ENCODE peak calls at places on chromosomes 1 and 21, in eight cellular contexts. L is cortex of kidney, R is nucleus accumbens, Q is brain microvascular endothelial cell, G is NCI-H1417 treated with DMSO at 0.1 percent for 48 hours, K is epithelial cell of prostate, S is amniotic stem cell, E is caudate nucleus. M is an unnamed sample.
A peak's percentile ranks its signal among the peaks of the same experiment; 100 is the strongest.

GRCh38 chr1:68358439-68358838 is 91.3 kb downstream of the RPE65 start:
- DNase-seq in L (no peak), R (peak; percentile 4), Q (no peak), G (no peak), K (no peak), S (no peak), E (no peak), M (no peak)

GRCh38 chr21:45906859-45907258 is 74.7 kb upstream of the COL6A1 start:
- DNase-seq in L (no peak), R (no peak), Q (no peak), G (no peak), K (no peak), S (no peak), E (no peak), M (no peak)

GRCh38 chr1:209583408-209583807 is at the start of gene CAMK1G:
- DNase-seq in L (no peak), R (peak; percentile 21), Q (peak; percentile 53), G (peak; percentile 38), K (no peak), S (peak; percentile 65), E (peak; percentile 65), M (no peak)

GRCh38 chr1:247273013-247273412 is 17.1 kb downstream of the VN1R5 start:
- DNase-seq in L (no peak), R (peak; percentile 14), Q (no peak), G (no peak), K (no peak), S (no peak), E (peak; percentile 17), M (no peak)

GRCh38 chr1:34681481-34682451 is 73.1 kb upstream of the GJB5 start:
- DNase-seq in L (no peak), R (no peak), Q (peak; percentile 51), G (no peak), K (no peak), S (no peak), E (peak; percentile 9), M (no peak)

GRCh38 chr21:29299046-29299905 is 554 bp downstream of the BACH1 start:
- DNase-seq in L (no peak), R (peak; percentile 41), Q (peak; percentile 61), G (no peak), K (no peak), S (no peak), E (peak; percentile 41), M (peak; percentile 88)

GRCh38 chr1:175602186-175602585 is 141.2 kb downstream of the TNR start:
- DNase-seq in L (no peak), R (no peak), Q (peak; percentile 55), G (no peak), K (no peak), S (no peak), E (no peak), M (no peak)

GRCh38 chr1:230592848-230593247 is 49.4 kb upstream of the COG2 start:
- DNase-seq in L (no peak), R (no peak), Q (no peak), G (no peak), K (no peak), S (no peak), E (no peak), M (no peak)

GRCh38 chr21:33080376-33080775 is 10.4 kb downstream of the OLIG1 start:
- DNase-seq in L (no peak), R (peak; percentile 30), Q (no peak), G (no peak), K (no peak), S (no peak), E (peak; percentile 28), M (no peak)

GRCh38 chr1:158150512-158150911 is 30.2 kb upstream of the CD1D start:
- DNase-seq in L (no peak), R (no peak), Q (no peak), G (no peak), K (no peak), S (no peak), E (no peak), M (no peak)

GRCh38 chr1:225961659-225962439 is 20.8 kb upstream of the LEFTY2 start:
- DNase-seq in L (no peak), R (no peak), Q (no peak), G (no peak), K (no peak), S (no peak), E (no peak), M (no peak)

GRCh38 chr1:154497026-154497806 is 4.8 kb upstream of the TDRD10 start:
- DNase-seq in L (no peak), R (no peak), Q (no peak), G (no peak), K (no peak), S (no peak), E (no peak), M (no peak)

GRCh38 chr1:98565951-98566350 is 95.6 kb upstream of the SNX7 start:
- DNase-seq in L (no peak), R (no peak), Q (no peak), G (no peak), K (no peak), S (no peak), E (no peak), M (no peak)

GRCh38 chr1:2789986-2790581 is 11.4 kb downstream of the TTC34 start:
- DNase-seq in L (no peak), R (no peak), Q (no peak), G (no peak), K (no peak), S (no peak), E (no peak), M (peak; percentile 45)

GRCh38 chr1:226656201-226656600 is 82.9 kb downstream of the ITPKB start:
- DNase-seq in L (no peak), R (no peak), Q (no peak), G (no peak), K (no peak), S (no peak), E (no peak), M (no peak)

GRCh38 chr1:243441601-243442000 is 185.8 kb downstream of the SDCCAG8 start:
- DNase-seq in L (no peak), R (no peak), Q (no peak), G (no peak), K (no peak), S (no peak), E (no peak), M (no peak)

GRCh38 chr1:72366473-72366872 is 84.1 kb upstream of the NEGR1 start:
- DNase-seq in L (no peak), R (no peak), Q (peak; percentile 24), G (no peak), K (peak; percentile 72), S (no peak), E (no peak), M (no peak)

GRCh38 chr1:201888282-201889033 is at the start of gene SHISA4:
- DNase-seq in L (no peak), R (peak; percentile 99), Q (no peak), G (peak; percentile 5), K (no peak), S (peak; percentile 38), E (peak; percentile 96), M (peak; percentile 84)

GRCh38 chr1:59685666-59686065 is 129.1 kb upstream of the HOOK1 start:
- DNase-seq in L (no peak), R (no peak), Q (no peak), G (no peak), K (no peak), S (no peak), E (no peak), M (no peak)

GRCh38 chr1:90707363-90707710 is 9.8 kb downstream of the BARHL2 start:
- DNase-seq in L (no peak), R (no peak), Q (no peak), G (no peak), K (no peak), S (no peak), E (no peak), M (no peak)

GRCh38 chr1:200892546-200892945 is 2.2 kb upstream of the INAVA start:
- DNase-seq in L (no peak), R (no peak), Q (no peak), G (no peak), K (no peak), S (no peak), E (no peak), M (no peak)

GRCh38 chr1:231091853-231092301 is 51.8 kb upstream of the FAM89A start:
- DNase-seq in L (no peak), R (no peak), Q (peak; percentile 12), G (no peak), K (no peak), S (no peak), E (no peak), M (no peak)

GRCh38 chr21:45367402-45368351 is 37.3 kb upstream of the COL18A1 start:
- DNase-seq in L (no peak), R (no peak), Q (no peak), G (no peak), K (no peak), S (no peak), E (no peak), M (no peak)

GRCh38 chr1:21887796-21888195 is 49.3 kb downstream of the HSPG2 start:
- DNase-seq in L (no peak), R (no peak), Q (no peak), G (no peak), K (no peak), S (no peak), E (no peak), M (no peak)

GRCh38 chr1:55673416-55673815 is 458.3 kb upstream of the USP24 start:
- DNase-seq in L (no peak), R (no peak), Q (no peak), G (no peak), K (no peak), S (no peak), E (no peak), M (no peak)

GRCh38 chr1:167524651-167525050 is 6.3 kb upstream of the CD247 start:
- DNase-seq in L (no peak), R (peak; percentile 74), Q (no peak), G (no peak), K (no peak), S (no peak), E (peak; percentile 52), M (no peak)